ENCODE peak calls at places on chromosomes 6 and 20, in five cellular contexts. L is prostate gland, D is pancreas, Q is H1, F is mucosa of descending colon. K is an unnamed sample.

GRCh38 chr6:94511502-94512088 is 1065.7 kb upstream of the MANEA start:
- DNase-seq in L (no peak), D (no peak), Q (no peak), F (no peak), K (peak; percentile 18)

GRCh38 chr6:53496797-53497196 is 48.1 kb downstream of the GCLC start:
- DNase-seq in L (no peak), D (no peak), Q (no peak), F (no peak), K (no peak)

GRCh38 chr6:143973097-143973979 is 34.7 kb downstream of the PLAGL1 start:
- DNase-seq in L (no peak), D (no peak), Q (peak; percentile 90), F (no peak), K (no peak)

GRCh38 chr6:116101298-116101718 is 655 bp downstream of the NT5DC1 start:
- DNase-seq in L (peak; percentile 80), D (no peak), Q (no peak), F (no peak), K (no peak)

GRCh38 chr6:132973556-132973993 is 159.2 kb downstream of the RPS12 start:
- DNase-seq in L (no peak), D (no peak), Q (no peak), F (no peak), K (no peak)

GRCh38 chr20:62557425-62557824 is 81.6 kb upstream of the GATA5 start:
- DNase-seq in L (no peak), D (peak; percentile 22), Q (no peak), F (no peak), K (no peak)

GRCh38 chr20:35320396-35321126 is 28.3 kb upstream of the FAM83C start:
- DNase-seq in L (no peak), D (no peak), Q (no peak), F (no peak), K (no peak)

GRCh38 chr6:139568157-139568955 is 193.9 kb upstream of the CITED2 start:
- DNase-seq in L (no peak), D (no peak), Q (no peak), F (no peak), K (no peak)

DNA sequence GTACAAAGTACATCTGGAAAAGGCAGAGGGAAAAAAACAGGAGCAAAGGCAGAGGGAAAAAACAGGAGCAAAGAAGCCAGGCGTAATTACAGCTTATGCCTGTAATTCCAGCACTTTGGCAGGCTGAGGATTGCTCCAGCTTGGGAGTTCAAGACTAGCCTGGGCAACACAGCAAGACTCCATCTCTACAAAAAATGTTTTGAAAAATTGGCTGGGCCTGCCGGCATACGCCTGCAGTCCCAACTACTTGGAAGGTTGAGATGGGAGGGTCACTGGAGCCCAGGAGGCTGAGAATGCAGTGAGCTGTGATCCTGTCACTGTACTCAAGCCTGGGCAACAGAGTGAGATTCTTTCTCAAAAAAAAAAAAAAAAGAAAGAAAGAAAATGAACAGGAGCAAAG is 19.0 kb upstream of the CBFA2T2 start:
- DNase-seq in L (no peak), D (no peak), Q (no peak), F (no peak), K (no peak)
- H3K4me1 ChIP-seq in L (no peaks in the 10 kb centered on the region), D (no peaks in the 10 kb centered on the region), Q (peaks cover 3% of the 10 kb centered on the region), F (peaks cover 4% of the 10 kb centered on the region), K (no peaks in the 10 kb centered on the region)

DNA sequence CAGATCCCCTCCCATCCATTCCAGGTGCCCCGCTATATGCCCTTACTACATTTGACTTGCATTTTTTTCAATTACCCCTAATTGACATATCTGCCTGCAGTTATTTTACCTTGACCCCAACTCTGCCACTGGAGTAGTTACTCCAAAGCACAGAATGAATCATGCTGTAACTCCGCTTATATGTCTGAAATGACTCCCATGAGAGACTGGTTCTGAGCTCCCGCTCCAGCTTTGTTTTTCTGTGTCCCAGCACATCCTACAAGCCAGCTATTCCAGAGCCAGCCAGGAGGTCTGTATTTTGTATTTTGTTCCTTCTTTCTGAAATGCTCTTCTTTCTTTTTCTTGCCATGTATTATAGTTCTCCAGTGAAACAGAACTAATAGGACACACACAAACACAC is 10.9 kb upstream of the NOX3 start:
- DNase-seq in L (no peak), D (no peak), Q (no peak), F (no peak), K (no peak)
- H3K9me3 ChIP-seq in L (no peaks in the 10 kb centered on the region), D (no peaks in the 10 kb centered on the region), Q (peaks cover 5% of the 10 kb centered on the region), F (no peaks in the 10 kb centered on the region), K (peaks cover 4% of the 10 kb centered on the region)

GRCh38 chr6:119343573-119344146 is 5.9 kb downstream of the MAN1A1 start:
- DNase-seq in L (no peak), D (no peak), Q (no peak), F (no peak), K (no peak)

GRCh38 chr6:119342430-119342829 is 7.1 kb downstream of the MAN1A1 start:
- DNase-seq in L (no peak), D (no peak), Q (no peak), F (no peak), K (no peak)

GRCh38 chr6:119339941-119340456 is 9.6 kb downstream of the MAN1A1 start:
- DNase-seq in L (no peak), D (no peak), Q (no peak), F (no peak), K (no peak)

GRCh38 chr6:119343167-119343566 is 6.4 kb downstream of the MAN1A1 start:
- DNase-seq in L (no peak), D (no peak), Q (no peak), F (no peak), K (no peak)

DNA sequence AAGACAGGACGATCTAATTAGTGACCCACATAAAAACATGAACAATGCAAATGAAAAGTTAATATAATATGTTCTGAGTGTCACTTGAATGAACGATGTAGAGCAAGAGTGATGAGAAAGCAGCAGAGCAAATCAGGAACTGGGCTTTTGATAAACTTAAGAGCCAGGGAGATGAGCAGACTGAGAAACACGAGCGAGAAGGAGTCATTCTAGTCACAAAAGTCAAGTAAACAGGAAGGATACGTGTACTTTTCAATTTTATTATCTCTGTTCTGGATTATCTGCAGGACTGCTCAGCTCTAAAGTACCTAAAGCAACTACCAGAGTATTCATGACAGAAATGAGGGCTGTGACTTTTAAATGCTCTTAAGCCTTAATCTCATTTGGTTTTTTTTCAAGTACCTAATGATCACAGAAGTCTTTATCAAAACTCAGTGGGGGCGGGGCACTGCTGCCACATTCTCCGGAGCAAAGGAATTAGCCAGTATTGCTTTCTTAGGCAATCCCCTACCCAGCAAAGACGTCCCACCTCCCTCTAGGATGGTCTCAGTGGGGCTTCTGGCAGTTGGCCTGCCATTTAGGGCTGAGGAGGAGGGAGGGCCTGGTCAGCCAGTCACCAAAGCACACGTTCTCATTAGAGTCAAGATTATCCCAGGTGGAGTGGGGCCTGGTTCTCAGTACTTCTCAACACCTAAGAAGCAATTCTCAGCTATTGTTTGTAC is 8.6 kb downstream of the MAN1A1 start:
- DNase-seq in L (no peak), D (no peak), Q (no peak), F (no peak), K (no peak)
- H3K4me1 ChIP-seq in L (no peaks in the 10 kb centered on the region), D (peaks cover 36% of the 10 kb centered on the region), Q (no peaks in the 10 kb centered on the region), F (peaks cover 24% of the 10 kb centered on the region), K (peaks cover 3% of the 10 kb centered on the region)

GRCh38 chr20:49455691-49456090 is 26.8 kb downstream of the KCNB1 start:
- DNase-seq in L (no peak), D (no peak), Q (no peak), F (no peak), K (no peak)

GRCh38 chr20:49460131-49460530 is 22.3 kb downstream of the KCNB1 start:
- DNase-seq in L (no peak), D (no peak), Q (no peak), F (no peak), K (no peak)

GRCh38 chr20:49456646-49457045 is 25.8 kb downstream of the KCNB1 start:
- DNase-seq in L (no peak), D (no peak), Q (no peak), F (no peak), K (no peak)

GRCh38 chr20:49459684-49460083 is 22.8 kb downstream of the KCNB1 start:
- DNase-seq in L (no peak), D (no peak), Q (no peak), F (no peak), K (no peak)

GRCh38 chr20:49457444-49457843 is 25.0 kb downstream of the KCNB1 start:
- DNase-seq in L (no peak), D (no peak), Q (no peak), F (no peak), K (no peak)
- H3K9me3 ChIP-seq in L (no peaks in the 10 kb centered on the region), D (no peaks in the 10 kb centered on the region), Q (no peaks in the 10 kb centered on the region), F (no peaks in the 10 kb centered on the region), K (no peaks in the 10 kb centered on the region)

GRCh38 chr20:57281900-57282299 is 15.5 kb upstream of the BMP7 start:
- DNase-seq in L (no peak), D (no peak), Q (no peak), F (no peak), K (no peak)
- H3K4me1 ChIP-seq in L (no peaks in the 10 kb centered on the region), D (no peaks in the 10 kb centered on the region), Q (no peaks in the 10 kb centered on the region), F (no peaks in the 10 kb centered on the region), K (no peaks in the 10 kb centered on the region)

DNA sequence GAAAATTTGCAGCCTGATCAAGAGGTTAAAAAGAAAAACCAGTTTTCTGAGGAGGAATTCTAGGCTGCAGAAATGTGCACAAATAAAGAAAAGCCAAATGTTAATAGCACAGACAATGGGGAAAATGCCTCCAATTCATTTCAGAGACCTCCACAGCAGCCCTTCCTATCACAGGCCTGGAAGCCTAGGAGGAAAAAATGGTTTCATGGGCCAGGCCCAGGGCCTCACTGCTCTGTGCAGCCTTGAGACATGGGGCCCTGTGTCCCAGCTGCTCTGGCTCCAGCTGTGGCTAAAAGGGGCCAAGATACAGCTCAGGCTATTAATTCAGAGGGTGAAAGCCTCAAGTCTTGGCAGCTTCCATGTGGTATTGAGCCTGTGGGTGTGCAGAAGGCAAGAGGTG is 18.9 kb downstream of the AHI1 start:
- DNase-seq in L (no peak), D (no peak), Q (no peak), F (no peak), K (no peak)
- H3K9me3 ChIP-seq in L (no peaks in the 10 kb centered on the region), D (no peaks in the 10 kb centered on the region), Q (peaks cover 27% of the 10 kb centered on the region), F (peaks cover 44% of the 10 kb centered on the region), K (peaks cover 2% of the 10 kb centered on the region)

DNA sequence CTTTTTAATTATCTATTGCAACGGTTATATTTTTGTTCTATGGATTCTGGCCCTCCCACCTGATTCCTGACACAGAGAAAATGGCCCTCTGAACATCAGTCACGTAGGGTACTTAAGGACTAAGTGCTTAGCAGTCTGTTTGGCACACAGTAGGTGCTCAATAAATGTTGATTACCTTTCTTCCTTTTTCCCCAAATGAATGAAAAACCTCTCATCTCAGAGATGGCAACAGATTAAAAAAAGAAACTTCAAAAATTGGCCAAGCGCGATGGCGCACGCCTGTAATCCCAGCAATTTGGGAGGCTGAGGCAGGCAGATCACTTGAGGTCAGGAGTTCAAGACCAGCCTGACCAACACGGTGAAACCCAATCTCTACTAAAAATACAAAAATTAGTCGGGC is 31.5 kb downstream of the ATXN1 start:
- DNase-seq in L (no peak), D (no peak), Q (no peak), F (no peak), K (no peak)
- H3K4me1 ChIP-seq in L (peaks cover 10% of the 10 kb centered on the region), D (peaks cover 18% of the 10 kb centered on the region), Q (no peaks in the 10 kb centered on the region), F (peaks cover 34% of the 10 kb centered on the region), K (no peaks in the 10 kb centered on the region)

DNA sequence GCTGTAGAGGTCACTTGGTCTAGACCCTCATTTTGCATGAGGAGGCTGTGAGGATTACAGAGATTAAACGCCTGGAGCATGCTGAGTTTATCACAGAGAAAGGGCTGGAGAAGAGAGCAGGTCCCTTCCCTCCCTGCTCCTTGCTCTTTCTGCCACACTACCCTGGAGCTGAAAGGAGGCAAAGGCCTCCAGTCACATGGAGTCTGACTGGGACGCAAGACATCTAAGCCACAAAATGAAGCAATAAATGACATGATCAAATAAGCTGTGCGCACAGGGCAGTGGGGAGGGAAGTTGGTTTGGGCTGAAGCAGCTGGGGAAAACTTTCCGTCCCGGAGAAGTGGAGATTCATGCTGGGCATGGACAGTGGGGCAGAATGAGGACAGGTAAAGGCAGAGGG is 33.3 kb downstream of the ATXN1 start:
- DNase-seq in L (no peak), D (no peak), Q (no peak), F (no peak), K (no peak)
- H3K9me3 ChIP-seq in L (no peaks in the 10 kb centered on the region), D (no peaks in the 10 kb centered on the region), Q (no peaks in the 10 kb centered on the region), F (no peaks in the 10 kb centered on the region), K (no peaks in the 10 kb centered on the region)

K was measured in aorta.